ENCODE peak calls at places on chromosomes 1 and 21, in eight cellular contexts. One of them, this sample, is unnamed.

GRCh38 chr1:216005916-216006315 is 417.3 kb downstream of the USH2A start:
- DNase-seq in NCI-H1092: no peak
- DNase-seq in GM20000: peak; percentile 9
- DNase-seq in fibroblast of lung: peak; percentile 74
- DNase-seq in activated CD8-positive, alpha-beta memory T cell treated with anti-CD3 and anti-CD28 coated beads, Interleukin-2, amount 10 ng/mL, durations not matched to agents 7 days and 5 days: no peak
- DNase-seq in stimulated activated CD4-positive, alpha-beta T cell treated with anti-CD3 and anti-CD28 coated beads, Interleukin-12 subunit alpha, Interleukin-12 subunit beta, amount 100 ng/mL, for 4 hours: no peak
- DNase-seq in substantia nigra: no peak
- DNase-seq in nucleus accumbens: no peak
- DNase-seq in this sample: no peak

GRCh38 chr1:19461352-19461645 is 24.0 kb downstream of the CAPZB start:
- DNase-seq in NCI-H1092: no peak
- DNase-seq in GM20000: no peak
- DNase-seq in fibroblast of lung: no peak
- DNase-seq in activated CD8-positive, alpha-beta memory T cell treated with anti-CD3 and anti-CD28 coated beads, Interleukin-2, amount 10 ng/mL, durations not matched to agents 7 days and 5 days: no peak
- DNase-seq in stimulated activated CD4-positive, alpha-beta T cell treated with anti-CD3 and anti-CD28 coated beads, Interleukin-12 subunit alpha, Interleukin-12 subunit beta, amount 100 ng/mL, for 4 hours: no peak
- DNase-seq in substantia nigra: no peak
- DNase-seq in nucleus accumbens: no peak
- DNase-seq in this sample: no peak

GRCh38 chr21:45562401-45562800 is 20.2 kb upstream of the SLC19A1 start:
- DNase-seq in NCI-H1092: no peak
- DNase-seq in GM20000: no peak
- DNase-seq in fibroblast of lung: peak; percentile 8
- DNase-seq in activated CD8-positive, alpha-beta memory T cell treated with anti-CD3 and anti-CD28 coated beads, Interleukin-2, amount 10 ng/mL, durations not matched to agents 7 days and 5 days: no peak
- DNase-seq in stimulated activated CD4-positive, alpha-beta T cell treated with anti-CD3 and anti-CD28 coated beads, Interleukin-12 subunit alpha, Interleukin-12 subunit beta, amount 100 ng/mL, for 4 hours: no peak
- DNase-seq in substantia nigra: no peak
- DNase-seq in nucleus accumbens: no peak
- DNase-seq in this sample: no peak

GRCh38 chr1:10960954-10961833 is 51.3 kb upstream of the TARDBP start:
- DNase-seq in NCI-H1092: peak; percentile 77
- DNase-seq in GM20000: peak; percentile 85
- DNase-seq in fibroblast of lung: peak; percentile 46
- DNase-seq in activated CD8-positive, alpha-beta memory T cell treated with anti-CD3 and anti-CD28 coated beads, Interleukin-2, amount 10 ng/mL, durations not matched to agents 7 days and 5 days: peak; percentile 86
- DNase-seq in stimulated activated CD4-positive, alpha-beta T cell treated with anti-CD3 and anti-CD28 coated beads, Interleukin-12 subunit alpha, Interleukin-12 subunit beta, amount 100 ng/mL, for 4 hours: peak; percentile 86
- DNase-seq in substantia nigra: peak; percentile 80
- DNase-seq in nucleus accumbens: peak; percentile 48
- DNase-seq in this sample: peak; percentile 84

GRCh38 chr21:32414579-32415358 is 2.3 kb downstream of the EVA1C start:
- DNase-seq in NCI-H1092: no peak
- DNase-seq in GM20000: no peak
- DNase-seq in fibroblast of lung: peak; percentile 52
- DNase-seq in activated CD8-positive, alpha-beta memory T cell treated with anti-CD3 and anti-CD28 coated beads, Interleukin-2, amount 10 ng/mL, durations not matched to agents 7 days and 5 days: no peak
- DNase-seq in stimulated activated CD4-positive, alpha-beta T cell treated with anti-CD3 and anti-CD28 coated beads, Interleukin-12 subunit alpha, Interleukin-12 subunit beta, amount 100 ng/mL, for 4 hours: no peak
- DNase-seq in substantia nigra: no peak
- DNase-seq in nucleus accumbens: peak; percentile 7
- DNase-seq in this sample: no peak

GRCh38 chr1:37660646-37661045 is 26.0 kb upstream of the RSPO1 start:
- DNase-seq in NCI-H1092: no peak
- DNase-seq in GM20000: no peak
- DNase-seq in fibroblast of lung: no peak
- DNase-seq in activated CD8-positive, alpha-beta memory T cell treated with anti-CD3 and anti-CD28 coated beads, Interleukin-2, amount 10 ng/mL, durations not matched to agents 7 days and 5 days: no peak
- DNase-seq in stimulated activated CD4-positive, alpha-beta T cell treated with anti-CD3 and anti-CD28 coated beads, Interleukin-12 subunit alpha, Interleukin-12 subunit beta, amount 100 ng/mL, for 4 hours: no peak
- DNase-seq in substantia nigra: no peak
- DNase-seq in nucleus accumbens: no peak
- DNase-seq in this sample: no peak

GRCh38 chr1:224510880-224511645 is 76.5 kb upstream of the WDR26 start:
- DNase-seq in NCI-H1092: no peak
- DNase-seq in GM20000: no peak
- DNase-seq in fibroblast of lung: peak; percentile 69
- DNase-seq in activated CD8-positive, alpha-beta memory T cell treated with anti-CD3 and anti-CD28 coated beads, Interleukin-2, amount 10 ng/mL, durations not matched to agents 7 days and 5 days: no peak
- DNase-seq in stimulated activated CD4-positive, alpha-beta T cell treated with anti-CD3 and anti-CD28 coated beads, Interleukin-12 subunit alpha, Interleukin-12 subunit beta, amount 100 ng/mL, for 4 hours: no peak
- DNase-seq in substantia nigra: no peak
- DNase-seq in nucleus accumbens: no peak
- DNase-seq in this sample: peak; percentile 33

GRCh38 chr1:226133504-226134123 is 52.9 kb downstream of the ACBD3 start:
- DNase-seq in NCI-H1092: no peak
- DNase-seq in GM20000: no peak
- DNase-seq in fibroblast of lung: no peak
- DNase-seq in activated CD8-positive, alpha-beta memory T cell treated with anti-CD3 and anti-CD28 coated beads, Interleukin-2, amount 10 ng/mL, durations not matched to agents 7 days and 5 days: peak; percentile 29
- DNase-seq in stimulated activated CD4-positive, alpha-beta T cell treated with anti-CD3 and anti-CD28 coated beads, Interleukin-12 subunit alpha, Interleukin-12 subunit beta, amount 100 ng/mL, for 4 hours: no peak
- DNase-seq in substantia nigra: no peak
- DNase-seq in nucleus accumbens: no peak
- DNase-seq in this sample: no peak

GRCh38 chr1:54273837-54274192 is 73.8 kb downstream of the MRPL37 start:
- DNase-seq in NCI-H1092: no peak
- DNase-seq in GM20000: no peak
- DNase-seq in fibroblast of lung: no peak
- DNase-seq in activated CD8-positive, alpha-beta memory T cell treated with anti-CD3 and anti-CD28 coated beads, Interleukin-2, amount 10 ng/mL, durations not matched to agents 7 days and 5 days: no peak
- DNase-seq in stimulated activated CD4-positive, alpha-beta T cell treated with anti-CD3 and anti-CD28 coated beads, Interleukin-12 subunit alpha, Interleukin-12 subunit beta, amount 100 ng/mL, for 4 hours: no peak
- DNase-seq in substantia nigra: no peak
- DNase-seq in nucleus accumbens: no peak
- DNase-seq in this sample: no peak

GRCh38 chr1:67716800-67717199 is 31.8 kb downstream of the GADD45A start:
- DNase-seq in NCI-H1092: no peak
- DNase-seq in GM20000: no peak
- DNase-seq in fibroblast of lung: no peak
- DNase-seq in activated CD8-positive, alpha-beta memory T cell treated with anti-CD3 and anti-CD28 coated beads, Interleukin-2, amount 10 ng/mL, durations not matched to agents 7 days and 5 days: no peak
- DNase-seq in stimulated activated CD4-positive, alpha-beta T cell treated with anti-CD3 and anti-CD28 coated beads, Interleukin-12 subunit alpha, Interleukin-12 subunit beta, amount 100 ng/mL, for 4 hours: no peak
- DNase-seq in substantia nigra: no peak
- DNase-seq in nucleus accumbens: no peak
- DNase-seq in this sample: no peak

GRCh38 chr1:56120021-56120420 is 459.3 kb downstream of the PLPP3 start:
- DNase-seq in NCI-H1092: no peak
- DNase-seq in GM20000: no peak
- DNase-seq in fibroblast of lung: no peak
- DNase-seq in activated CD8-positive, alpha-beta memory T cell treated with anti-CD3 and anti-CD28 coated beads, Interleukin-2, amount 10 ng/mL, durations not matched to agents 7 days and 5 days: no peak
- DNase-seq in stimulated activated CD4-positive, alpha-beta T cell treated with anti-CD3 and anti-CD28 coated beads, Interleukin-12 subunit alpha, Interleukin-12 subunit beta, amount 100 ng/mL, for 4 hours: no peak
- DNase-seq in substantia nigra: no peak
- DNase-seq in nucleus accumbens: no peak
- DNase-seq in this sample: no peak

GRCh38 chr1:93588955-93589354 is 92.7 kb downstream of the BCAR3 start:
- DNase-seq in NCI-H1092: no peak
- DNase-seq in GM20000: no peak
- DNase-seq in fibroblast of lung: no peak
- DNase-seq in activated CD8-positive, alpha-beta memory T cell treated with anti-CD3 and anti-CD28 coated beads, Interleukin-2, amount 10 ng/mL, durations not matched to agents 7 days and 5 days: no peak
- DNase-seq in stimulated activated CD4-positive, alpha-beta T cell treated with anti-CD3 and anti-CD28 coated beads, Interleukin-12 subunit alpha, Interleukin-12 subunit beta, amount 100 ng/mL, for 4 hours: no peak
- DNase-seq in substantia nigra: no peak
- DNase-seq in nucleus accumbens: no peak
- DNase-seq in this sample: no peak

GRCh38 chr21:25809013-25809412 is 74.2 kb downstream of the GABPA start:
- DNase-seq in NCI-H1092: no peak
- DNase-seq in GM20000: no peak
- DNase-seq in fibroblast of lung: no peak
- DNase-seq in activated CD8-positive, alpha-beta memory T cell treated with anti-CD3 and anti-CD28 coated beads, Interleukin-2, amount 10 ng/mL, durations not matched to agents 7 days and 5 days: no peak
- DNase-seq in stimulated activated CD4-positive, alpha-beta T cell treated with anti-CD3 and anti-CD28 coated beads, Interleukin-12 subunit alpha, Interleukin-12 subunit beta, amount 100 ng/mL, for 4 hours: no peak
- DNase-seq in substantia nigra: no peak
- DNase-seq in nucleus accumbens: no peak
- DNase-seq in this sample: no peak

GRCh38 chr1:168751195-168751650 is 22.2 kb upstream of the DPT start:
- DNase-seq in NCI-H1092: no peak
- DNase-seq in GM20000: no peak
- DNase-seq in fibroblast of lung: peak; percentile 60
- DNase-seq in activated CD8-positive, alpha-beta memory T cell treated with anti-CD3 and anti-CD28 coated beads, Interleukin-2, amount 10 ng/mL, durations not matched to agents 7 days and 5 days: no peak
- DNase-seq in stimulated activated CD4-positive, alpha-beta T cell treated with anti-CD3 and anti-CD28 coated beads, Interleukin-12 subunit alpha, Interleukin-12 subunit beta, amount 100 ng/mL, for 4 hours: no peak
- DNase-seq in substantia nigra: no peak
- DNase-seq in nucleus accumbens: no peak
- DNase-seq in this sample: no peak

GRCh38 chr1:185435696-185436379 is 118.8 kb upstream of the IVNS1ABP start:
- DNase-seq in NCI-H1092: no peak
- DNase-seq in GM20000: no peak
- DNase-seq in fibroblast of lung: no peak
- DNase-seq in activated CD8-positive, alpha-beta memory T cell treated with anti-CD3 and anti-CD28 coated beads, Interleukin-2, amount 10 ng/mL, durations not matched to agents 7 days and 5 days: no peak
- DNase-seq in stimulated activated CD4-positive, alpha-beta T cell treated with anti-CD3 and anti-CD28 coated beads, Interleukin-12 subunit alpha, Interleukin-12 subunit beta, amount 100 ng/mL, for 4 hours: no peak
- DNase-seq in substantia nigra: no peak
- DNase-seq in nucleus accumbens: no peak
- DNase-seq in this sample: no peak

This sample was measured in DND-41.